ENCODE peak calls at places on chromosomes 13 and 19, in four cellular contexts. E is GM12878, K is K562, I is H1. S is an unnamed sample.

GRCh38 chr19:30052122-30053075 is 110.4 kb downstream of the URI1 start:
- DNase-seq in E (no peak), K (no peak), I (no peak), S (no peak)

GRCh38 chr13:42396501-42396900 is 124.5 kb downstream of the AKAP11 start:
- DNase-seq in E (no peak), K (no peak), I (no peak), S (no peak)

GRCh38 chr19:43983912-43984686 is at the start of gene ZNF155:
- DNase-seq in E (peak), K (peak), I (peak), S (peak)

GRCh38 chr19:10766681-10767201 is 48.9 kb downstream of the DNM2 start:
- DNase-seq in E (no peak), K (no peak), I (no peak), S (no peak)

GRCh38 chr19:45444318-45445041 is 20.8 kb upstream of the ERCC1 start:
- DNase-seq in E (no peak), K (peak), I (peak), S (no peak)

GRCh38 chr19:46979103-46979769 is 40.4 kb upstream of the NPAS1 start:
- DNase-seq in E (no peak), K (no peak), I (no peak), S (no peak)

GRCh38 chr13:113048766-113049165 is 56.8 kb upstream of the F7 start:
- DNase-seq in E (no peak), K (no peak), I (no peak), S (no peak)

GRCh38 chr13:33767140-33767539 is 50.8 kb upstream of the RFC3 start:
- DNase-seq in E (no peak), K (no peak), I (no peak), S (no peak)

GRCh38 chr13:38223093-38223492 is 126.6 kb upstream of the UFM1 start:
- DNase-seq in E (no peak), K (peak), I (no peak), S (no peak)

GRCh38 chr19:33143897-33144405 is 12.0 kb downstream of the WDR88 start:
- DNase-seq in E (no peak), K (peak), I (peak), S (peak)

GRCh38 chr13:37492741-37493514 is 105.6 kb downstream of the POSTN start:
- DNase-seq in E (no peak), K (no peak), I (no peak), S (no peak)

GRCh38 chr19:23512151-23512925 is 117.1 kb upstream of the ZNF91 start:
- DNase-seq in E (no peak), K (peak), I (no peak), S (no peak)

GRCh38 chr19:49799798-49800376 is 13.2 kb downstream of the FUZ start:
- DNase-seq in E (no peak), K (no peak), I (peak), S (no peak)

GRCh38 chr19:17183271-17183757 is 31.8 kb upstream of the USE1 start:
- DNase-seq in E (no peak), K (no peak), I (no peak), S (no peak)

GRCh38 chr13:36344173-36344572 is 2.0 kb downstream of the SPART start:
- DNase-seq in E (no peak), K (peak), I (no peak), S (no peak)

GRCh38 chr19:49983645-49984229 is 22.8 kb upstream of the SIGLEC11 start:
- DNase-seq in E (peak), K (peak), I (peak), S (peak)

GRCh38 chr13:53160211-53160610 is 131.6 kb downstream of the OLFM4 start:
- DNase-seq in E (no peak), K (no peak), I (no peak), S (no peak)

GRCh38 chr19:5563941-5564612 is 3.7 kb downstream of the TINCR start:
- DNase-seq in E (no peak), K (no peak), I (no peak), S (no peak)

GRCh38 chr13:41492432-41493267 is 35.3 kb downstream of the RGCC start:
- DNase-seq in E (no peak), K (no peak), I (no peak), S (no peak)

GRCh38 chr19:48321622-48322591 is 3.4 kb upstream of the EMP3 start:
- DNase-seq in E (peak), K (peak), I (peak), S (peak)

GRCh38 chr19:4871711-4872110 is 4.2 kb upstream of the PLIN3 start:
- DNase-seq in E (no peak), K (no peak), I (no peak), S (no peak)

GRCh38 chr13:101512650-101513049 is 60.2 kb downstream of the ITGBL1 start:
- DNase-seq in E (no peak), K (no peak), I (no peak), S (no peak)

GRCh38 chr19:46478356-46478986 is 7.1 kb upstream of the PNMA8A start:
- DNase-seq in E (no peak), K (peak), I (peak), S (no peak)

GRCh38 chr13:44373601-44374347 is at the start of gene SERP2:
- DNase-seq in E (no peak), K (no peak), I (peak), S (no peak)

GRCh38 chr19:37988758-37989635 is 82.0 kb downstream of the SIPA1L3 start:
- DNase-seq in E (no peak), K (no peak), I (no peak), S (no peak)

GRCh38 chr19:45125975-45126493 is 33.1 kb downstream of the PPP1R37 start:
- DNase-seq in E (no peak), K (peak), I (peak), S (peak)

GRCh38 chr13:64810701-64811258 is 2419.4 kb downstream of the PCDH9 start:
- DNase-seq in E (no peak), K (no peak), I (no peak), S (no peak)

GRCh38 chr13:50387124-50387581 is 371.9 kb downstream of the KCNRG start:
- DNase-seq in E (no peak), K (peak), I (peak), S (no peak)

GRCh38 chr19:38162094-38162493 is 61.9 kb downstream of the DPF1 start:
- DNase-seq in E (no peak), K (no peak), I (no peak), S (no peak)

GRCh38 chr13:27172495-27172842 is 858 bp upstream of the USP12 start:
- DNase-seq in E (no peak), K (peak), I (no peak), S (no peak)

GRCh38 chr13:79776538-79776937 is 295.6 kb downstream of the NDFIP2 start:
- DNase-seq in E (no peak), K (no peak), I (no peak), S (no peak)

GRCh38 chr19:5172859-5173577 is 167.6 kb downstream of the PTPRS start:
- DNase-seq in E (no peak), K (peak), I (no peak), S (peak)

GRCh38 chr19:41590945-41591344 is 15.0 kb downstream of the CEACAM21 start:
- DNase-seq in E (no peak), K (no peak), I (no peak), S (no peak)

GRCh38 chr13:27654816-27655215 is 33.1 kb downstream of the POLR1D start:
- DNase-seq in E (no peak), K (no peak), I (no peak), S (no peak)

GRCh38 chr13:95341441-95341840 is 40.2 kb upstream of the ABCC4 start:
- DNase-seq in E (no peak), K (no peak), I (no peak), S (no peak)

GRCh38 chr19:18637644-18638630 is 1.1 kb downstream of the KLHL26 start:
- DNase-seq in E (no peak), K (peak), I (no peak), S (peak)

GRCh38 chr13:48801255-48801654 is 147.5 kb downstream of the CYSLTR2 start:
- DNase-seq in E (no peak), K (no peak), I (no peak), S (no peak)

DNA sequence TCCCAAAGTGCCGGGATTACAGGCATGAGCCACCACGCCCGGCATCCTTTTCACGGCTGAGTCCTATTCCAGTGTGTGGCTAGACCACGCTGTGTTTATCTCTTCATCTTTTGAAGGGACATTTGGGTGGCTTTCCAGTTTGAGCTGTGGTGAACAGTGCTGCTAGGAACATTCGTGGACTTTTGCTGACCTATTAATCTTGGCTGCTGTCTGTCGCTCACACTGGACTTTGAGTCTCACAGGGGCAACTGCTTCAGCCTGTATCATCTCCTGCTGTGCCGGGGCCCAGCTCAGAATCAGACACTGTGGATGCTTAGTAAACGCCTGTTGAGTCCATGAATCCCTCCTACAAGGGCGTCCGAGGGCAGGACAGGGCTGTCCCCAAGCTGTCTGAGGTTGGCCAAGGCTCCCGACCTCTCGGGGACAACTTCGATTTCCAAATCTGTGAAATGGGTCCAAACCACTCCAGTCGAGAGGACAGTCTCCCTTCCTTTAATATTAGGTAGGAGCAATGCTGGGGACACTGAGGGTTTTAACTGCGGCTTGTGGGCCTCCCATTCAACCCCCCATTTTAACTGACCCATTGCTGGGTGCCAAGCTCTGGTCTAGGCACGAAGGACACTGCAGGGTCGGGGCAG is 48.4 kb downstream of the SMIM24 start:
- DNase-seq in E (no peak), K (no peak), I (no peak), S (no peak)
- H3K9ac ChIP-seq in E (no peak), K (no peak), I (no peak), S (no peak)

GRCh38 chr19:52211926-52212571 is 22.2 kb downstream of the PPP2R1A start:
- DNase-seq in E (no peak), K (no peak), I (no peak), S (no peak)
- TF ChIP-seq CTCF in E (no peak), K (no peak), I (no peak), S (no peak)

GRCh38 chr13:23631676-23632622 is 61.7 kb downstream of the TNFRSF19 start:
- DNase-seq in E (no peak), K (no peak), I (no peak), S (no peak)
- TF ChIP-seq EGR1 in E (no peak), K (no peak), I (no peak), S (no peak)

DNA sequence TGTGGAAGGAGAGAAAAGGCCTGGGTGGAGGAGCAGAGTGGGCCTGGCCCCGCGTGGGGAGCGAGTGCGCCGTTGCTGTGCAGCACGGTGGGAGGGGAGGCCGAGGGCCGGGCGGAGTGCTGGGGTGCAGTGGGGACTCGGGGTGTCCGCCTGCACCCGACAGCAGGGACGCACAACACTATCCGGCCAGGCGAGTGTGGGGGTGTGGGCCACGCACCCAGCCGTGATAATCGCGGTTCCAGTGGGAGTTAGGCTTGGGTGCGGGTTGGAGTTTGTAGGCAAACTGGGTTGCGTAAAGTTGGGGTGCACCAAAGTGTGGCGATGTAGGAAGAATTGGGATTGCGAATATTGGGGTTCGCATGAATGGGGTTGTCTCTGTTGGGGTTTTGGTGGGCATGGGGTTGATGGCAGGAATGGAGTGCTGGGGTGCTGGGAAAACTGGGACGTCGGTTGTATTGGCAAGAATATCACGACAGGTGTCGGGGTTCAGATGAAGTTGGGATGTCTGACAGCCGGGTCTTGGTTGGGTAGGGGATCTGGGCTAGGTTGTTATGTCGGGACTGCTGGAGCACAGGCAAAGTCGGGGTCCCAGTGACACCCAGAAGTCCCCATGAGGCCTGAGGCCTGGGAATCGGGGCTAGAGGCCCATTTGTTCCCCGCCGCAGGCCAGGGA is 604 bp upstream of the CIRBP start:
- DNase-seq in E (no peak), K (no peak), I (no peak), S (no peak)
- H3K9ac ChIP-seq in E (no peak), K (peak), I (no peak), S (peak)

S was measured in HCT116.